ENCODE peak calls at places on chromosomes 13 and 19, in nine cellular contexts. C, R, J, P, Q, Z, B, E and Y are unnamed samples.

GRCh38 chr13:39509616-39510015 is 93.4 kb downstream of the LHFPL6 start:
- DNase-seq in C (no peak), R (no peak), J (no peak), P (no peak), Q (no peak), Z (no peak), B (no peak), E (no peak), Y (no peak)

GRCh38 chr13:106919638-106920037 is 351.7 kb upstream of the ARGLU1 start:
- DNase-seq in C (peak; percentile 21), R (no peak), J (no peak), P (no peak), Q (no peak), Z (no peak), B (peak; percentile 12), E (no peak), Y (peak; percentile 89)

GRCh38 chr13:24181991-24182702 is 21.6 kb downstream of the SPATA13 start:
- DNase-seq in C (no peak), R (no peak), J (no peak), P (no peak), Q (peak; percentile 22), Z (no peak), B (no peak), E (no peak), Y (no peak)

GRCh38 chr13:41505209-41505835 is 48.0 kb downstream of the RGCC start:
- DNase-seq in C (peak; percentile 83), R (no peak), J (peak; percentile 57), P (no peak), Q (no peak), Z (no peak), B (no peak), E (peak; percentile 15), Y (peak; percentile 94)

GRCh38 chr19:2268861-2269243 is 12.6 kb upstream of the JSRP1 start:
- DNase-seq in C (no peak), R (peak; percentile 87), J (no peak), P (no peak), Q (no peak), Z (no peak), B (no peak), E (no peak), Y (no peak)

GRCh38 chr13:88919970-88920628 is 1248.9 kb downstream of the SLITRK5 start:
- DNase-seq in C (no peak), R (no peak), J (no peak), P (no peak), Q (peak; percentile 15), Z (no peak), B (no peak), E (no peak), Y (no peak)

GRCh38 chr13:31105020-31105800 is 56.5 kb downstream of the HSPH1 start:
- DNase-seq in C (peak; percentile 41), R (no peak), J (no peak), P (peak; percentile 65), Q (no peak), Z (no peak), B (no peak), E (no peak), Y (no peak)

GRCh38 chr19:15536350-15536749 is 28.0 kb downstream of the CYP4F22 start:
- DNase-seq in C (no peak), R (no peak), J (no peak), P (no peak), Q (no peak), Z (no peak), B (no peak), E (no peak), Y (no peak)

GRCh38 chr19:10760268-10760944 is 42.5 kb downstream of the DNM2 start:
- DNase-seq in C (no peak), R (no peak), J (no peak), P (no peak), Q (no peak), Z (no peak), B (no peak), E (no peak), Y (no peak)

GRCh38 chr13:29583073-29583785 is 12.3 kb downstream of the SLC7A1 start:
- DNase-seq in C (no peak), R (no peak), J (peak; percentile 31), P (no peak), Q (no peak), Z (no peak), B (no peak), E (peak; percentile 73), Y (peak; percentile 49)

GRCh38 chr19:50465986-50466771 is 10.1 kb upstream of the EMC10 start:
- DNase-seq in C (no peak), R (peak; percentile 80), J (no peak), P (no peak), Q (no peak), Z (peak; percentile 60), B (no peak), E (no peak), Y (no peak)
- TF ChIP-seq CTCF in C (peak; percentile 24), R (no peak), J (peak; percentile 48), P (peak; percentile 18), Q (no peak), Z (peak; percentile 15), B (no peak), E (peak; percentile 15), Y (peak; percentile 51)

DNA sequence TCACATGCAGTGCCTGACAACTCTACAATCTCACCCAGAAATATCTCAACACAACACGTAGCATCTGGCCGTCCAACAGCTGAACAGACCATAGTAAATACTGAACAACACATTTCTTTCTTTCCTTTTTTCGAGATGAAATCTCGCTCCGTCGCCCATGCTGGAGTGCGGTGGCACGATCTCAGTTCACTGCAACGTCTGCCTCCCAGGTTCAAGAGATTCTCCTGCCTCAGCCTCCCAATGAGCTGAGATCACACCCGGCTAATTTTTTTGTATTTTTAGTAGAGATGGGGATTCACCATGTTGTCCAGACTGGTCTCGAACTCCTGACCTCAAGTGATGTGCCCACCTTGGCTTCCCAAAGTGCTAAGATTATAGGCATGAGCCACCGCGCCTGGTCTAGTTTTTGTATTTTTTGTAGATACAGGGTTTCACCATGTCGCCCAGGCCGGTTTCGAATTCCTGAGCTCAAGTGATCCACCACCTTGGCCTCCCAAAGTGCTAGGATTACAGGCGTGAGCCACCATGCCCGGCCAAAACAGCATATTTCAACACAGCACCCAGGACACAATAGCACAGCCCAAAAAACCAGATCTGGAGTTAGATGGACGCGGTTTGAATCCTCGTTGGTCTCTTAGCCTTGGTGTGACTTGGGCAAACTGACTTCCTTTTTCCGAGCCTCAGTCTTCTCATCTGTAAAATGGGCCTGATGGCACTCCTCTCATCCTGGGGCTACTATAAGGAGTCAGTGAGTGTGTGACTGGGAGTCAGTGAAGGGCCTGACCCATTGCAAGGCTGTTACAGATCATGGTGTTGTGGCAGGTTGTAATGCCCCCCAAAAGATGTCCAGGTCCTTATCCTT is 22.6 kb downstream of the CYP2A6 start:
- DNase-seq in C (no peak), R (peak; percentile 30), J (no peak), P (no peak), Q (no peak), Z (peak; percentile 23), B (no peak), E (no peak), Y (no peak)
- H3K4me3 ChIP-seq in C (no peak overlapping the region), R (no peak overlapping the region), J (no peak overlapping the region), P (no peak overlapping the region), Q (no peak overlapping the region), Z (no peak overlapping the region), B (no peak overlapping the region), E (no peak overlapping the region), Y (no peak overlapping the region)

GRCh38 chr13:113208424-113209335 is at the start of gene PCID2:
- DNase-seq in C (peak; percentile 90), R (peak; percentile 96), J (no peak), P (peak; percentile 93), Q (peak; percentile 74), Z (peak; percentile 93), B (peak; percentile 90), E (no peak), Y (peak; percentile 66)
- TF ChIP-seq CTCF in C (no peak), R (no peak), J (no peak), P (no peak), Q (no peak), Z (no peak), B (no peak), E (no peak), Y (no peak)

DNA sequence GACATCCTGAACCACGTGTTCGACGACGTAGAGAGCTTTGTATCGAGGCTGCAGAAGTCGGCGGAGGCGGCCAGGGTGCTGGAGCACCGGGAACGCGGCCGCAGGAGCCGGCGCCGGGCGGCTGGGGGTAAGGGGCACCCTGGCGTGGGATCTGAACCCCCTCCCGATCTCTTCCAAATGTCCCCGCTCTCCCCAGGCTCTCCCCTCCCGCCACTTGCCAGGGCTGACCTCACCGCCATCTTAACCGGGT is 6.0 kb downstream of the EPS8L1 start:
- DNase-seq in C (no peak), R (peak; percentile 75), J (no peak), P (no peak), Q (no peak), Z (no peak), B (no peak), E (no peak), Y (no peak)
- H3K4me3 ChIP-seq in C (no peak overlapping the region), R (no peak overlapping the region), J (peak overlapping the region; percentile 13), P (peak overlapping the region; percentile 65), Q (peak overlapping the region; percentile 80), Z (peak overlapping the region; percentile 50), B (no peak overlapping the region), E (peak overlapping the region; percentile 12), Y (no peak overlapping the region)

GRCh38 chr19:53907690-53908089 is 1.4 kb upstream of the CACNG7 start:
- DNase-seq in C (no peak), R (no peak), J (no peak), P (no peak), Q (no peak), Z (no peak), B (no peak), E (no peak), Y (no peak)
- TF ChIP-seq CTCF in C (no peak), R (no peak), J (no peak), P (no peak), Q (no peak), Z (no peak), B (no peak), E (no peak), Y (no peak)